ENCODE peak calls at places on chromosomes 13 and 19, in ten cellular contexts. D is transverse colon, J is esophagus squamous epithelium, V is right lobe of liver, S is upper lobe of left lung, B is ovary, X is A549, G is adrenal gland, C is IMR-90, H is Peyer's patch. R is an unnamed sample.

GRCh38 chr13:84605927-84606326 is 723.7 kb upstream of the SLITRK1 start:
- DNase-seq in J (no peak), S (no peak), B (no peak), H (peak; percentile 27), V (no peak), G (no peak), C (no peak), D (no peak), X (no peak), R (no peak)

GRCh38 chr19:38710928-38711725 is 33.1 kb downstream of the CAPN12 start:
- DNase-seq in H (no peak), V (peak; percentile 64), D (no peak), C (no peak), B (no peak), S (no peak), J (no peak), G (peak; percentile 46), X (no peak), R (no peak)

GRCh38 chr13:27005556-27005955 is 166.1 kb downstream of the USP12 start:
- DNase-seq in S (no peak), D (no peak), G (no peak), B (no peak), H (no peak), C (no peak), V (no peak), J (no peak), X (no peak), R (no peak)

GRCh38 chr13:90430127-90430526 is 917.4 kb upstream of the MIR17HG start:
- DNase-seq in H (no peak), X (no peak), C (no peak), J (no peak), G (no peak), D (no peak), V (no peak), S (no peak), B (no peak), R (no peak)

GRCh38 chr19:1018932-1019615 is 1.8 kb downstream of the TMEM259 start:
- DNase-seq in J (no peak), C (no peak), B (no peak), H (no peak), V (peak; percentile 25), S (peak; percentile 58), D (no peak), X (no peak), G (no peak), R (no peak)

GRCh38 chr19:55457683-55458457 is 3.6 kb downstream of the ISOC2 start:
- DNase-seq in C (no peak), G (no peak), X (no peak), V (no peak), S (no peak), D (no peak), H (no peak), J (no peak), B (no peak), R (no peak)

GRCh38 chr19:21856751-21857150 is 20.8 kb upstream of the ZNF43 start:
- DNase-seq in D (no peak), H (no peak), J (no peak), X (no peak), B (no peak), C (no peak), V (no peak), G (no peak), S (no peak), R (no peak)

GRCh38 chr19:52665047-52665446 is 26.9 kb upstream of the ZNF83 start:
- DNase-seq in D (no peak), V (no peak), X (no peak), H (no peak), J (no peak), S (no peak), G (no peak), B (no peak), C (no peak), R (no peak)

GRCh38 chr19:23957660-23958281 is 43.1 kb downstream of the ZNF726 start:
- DNase-seq in B (no peak), V (no peak), J (no peak), G (no peak), S (no peak), X (peak; percentile 11), C (peak; percentile 82), H (no peak), D (peak; percentile 18), R (no peak)

GRCh38 chr19:5837768-5838364 is 1.6 kb downstream of the FUT6 start:
- DNase-seq in J (no peak), V (no peak), D (no peak), X (no peak), G (no peak), B (no peak), H (no peak), S (no peak), C (no peak), R (no peak)

GRCh38 chr13:109785141-109785891 is 1.1 kb downstream of the IRS2 start:
- DNase-seq in J (no peak), G (peak; percentile 56), C (peak; percentile 57), S (peak; percentile 89), H (peak; percentile 73), V (peak; percentile 64), B (peak; percentile 69), D (peak; percentile 44), X (peak; percentile 62), R (peak; percentile 43)

GRCh38 chr13:101916108-101916757 is 463.8 kb downstream of the ITGBL1 start:
- DNase-seq in S (peak; percentile 64), V (peak; percentile 47), J (no peak), H (no peak), X (peak; percentile 37), C (no peak), D (no peak), B (no peak), G (no peak), R (no peak)

GRCh38 chr19:46299695-46300094 is 2.9 kb downstream of the HIF3A start:
- DNase-seq in S (no peak), B (peak; percentile 34), J (no peak), C (no peak), H (peak; percentile 57), D (peak; percentile 26), X (no peak), V (no peak), G (no peak), R (no peak)

GRCh38 chr13:20221772-20222171 is 10.3 kb downstream of the GJB6 start:
- DNase-seq in J (no peak), D (no peak), X (no peak), S (no peak), H (no peak), C (no peak), B (no peak), V (no peak), G (no peak), R (no peak)

GRCh38 chr19:1855040-1855827 is 7.0 kb upstream of the REXO1 start:
- DNase-seq in G (peak; percentile 93), H (peak; percentile 99), D (peak; percentile 96), J (peak; percentile 66), C (peak; percentile 85), B (peak; percentile 62), V (peak; percentile 91), X (peak; percentile 91), S (peak; percentile 96), R (peak; percentile 66)

GRCh38 chr19:14561832-14562351 is 10.0 kb downstream of the NDUFB7 start:
- DNase-seq in D (no peak), V (peak; percentile 54), B (no peak), H (no peak), S (peak; percentile 74), G (peak; percentile 72), C (peak; percentile 19), J (no peak), X (no peak), R (no peak)

GRCh38 chr13:51585234-51585672 is 991 bp downstream of the WDFY2 start:
- DNase-seq in V (no peak), G (no peak), X (no peak), S (no peak), H (no peak), D (no peak), C (peak; percentile 24), B (no peak), J (no peak), R (no peak)
- H3K27ac ChIP-seq in V (peak overlapping the region; percentile 88), G (peak overlapping the region; percentile 91), X (peak overlapping the region; percentile 95), S (peak overlapping the region; percentile 89), H (peak overlapping the region; percentile 82), D (peak overlapping the region; percentile 88), C (peak overlapping the region; percentile 81), B (peak overlapping the region; percentile 70), J (peak overlapping the region; percentile 97), R (peak overlapping the region; percentile 91)

DNA sequence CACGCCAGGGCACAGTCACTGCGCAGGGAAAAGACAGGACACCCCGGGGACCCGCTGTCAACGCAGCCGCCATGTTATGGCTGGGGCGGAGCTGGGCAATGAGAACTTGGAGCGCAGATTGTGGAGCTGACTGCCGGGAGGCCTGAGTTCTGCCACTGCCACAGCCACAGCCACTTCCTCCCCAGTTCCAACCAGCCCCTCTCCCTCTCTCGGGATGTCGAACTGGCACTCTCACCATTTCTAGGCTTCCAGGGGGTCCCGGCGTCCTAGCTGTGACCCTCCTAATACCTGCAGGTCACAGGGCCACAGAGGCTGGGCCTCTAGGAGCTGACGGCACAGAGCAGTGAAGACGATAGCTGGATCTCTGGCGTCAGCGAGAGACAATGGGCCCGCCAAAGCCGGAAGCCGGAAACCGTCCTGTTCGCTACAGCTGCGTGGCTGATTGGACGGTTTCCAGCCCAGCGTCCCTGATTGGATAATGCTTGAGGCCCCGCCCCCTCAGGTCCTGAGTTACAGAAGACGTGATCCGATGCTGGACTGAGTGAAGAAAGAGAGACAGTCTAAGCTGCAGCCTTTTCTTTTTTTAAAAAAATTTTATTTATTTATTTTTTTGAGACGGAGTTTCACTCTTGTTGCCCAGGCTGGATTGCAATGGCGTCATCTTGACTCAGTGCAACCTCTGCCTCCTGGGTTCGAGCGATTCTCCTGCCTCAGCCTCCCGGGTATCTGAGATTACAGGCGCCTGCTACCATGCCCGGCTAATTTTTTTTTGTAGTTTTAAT is at the start of gene ZNF506:
- DNase-seq in C (peak; percentile 92), J (peak; percentile 89), B (peak; percentile 99), G (peak; percentile 100), H (peak; percentile 96), V (peak; percentile 95), X (peak; percentile 71), D (peak; percentile 99), S (peak; percentile 85), R (peak; percentile 99)
- TF ChIP-seq POLR2A in C (peak; percentile 77), J (no peak), B (peak; percentile 92), G (peak; percentile 90), H (peak; percentile 92), V (peak; percentile 79), X (no peak), D (peak; percentile 97), S (peak; percentile 92), R (peak; percentile 79)

DNA sequence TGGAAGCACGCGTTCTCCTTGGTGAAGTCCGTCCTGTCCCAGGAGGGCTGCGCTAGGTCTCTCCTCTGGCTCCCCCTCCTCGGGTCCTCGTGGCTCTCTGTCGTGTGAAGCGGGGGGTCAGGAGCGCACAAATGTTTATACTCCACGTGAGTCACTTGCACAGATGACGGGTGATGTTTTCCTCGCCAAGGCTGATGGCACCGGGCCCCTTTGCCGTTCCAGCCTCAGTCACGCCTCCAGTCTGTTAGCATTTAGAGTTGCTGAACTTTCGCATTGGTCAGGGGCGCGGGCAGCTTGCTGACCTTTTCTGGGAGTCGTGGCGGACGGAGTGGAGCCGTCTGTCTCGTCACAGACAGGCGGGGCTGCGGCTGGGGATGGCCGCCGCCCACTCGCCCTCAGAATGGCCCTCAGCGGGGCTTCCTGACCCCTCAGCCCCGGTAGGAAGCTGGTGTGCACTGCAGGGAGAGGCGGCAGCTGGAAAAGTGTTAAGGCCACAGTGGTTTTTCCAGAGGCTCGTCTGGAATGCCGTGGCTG is 13.7 kb downstream of the KLHL26 start:
- DNase-seq in H (no peak), X (no peak), B (peak; percentile 78), C (peak; percentile 93), D (peak; percentile 55), G (peak; percentile 43), J (no peak), V (no peak), S (peak; percentile 85), R (peak; percentile 85)
- H3K27ac ChIP-seq in H (peak overlapping the region; percentile 68), X (no peak overlapping the region), B (peak overlapping the region; percentile 90), C (peak overlapping the region; percentile 71), D (peak overlapping the region; percentile 70), G (peak overlapping the region; percentile 83), J (peak overlapping the region; percentile 77), V (peak overlapping the region; percentile 40), S (peak overlapping the region; percentile 77), R (peak overlapping the region; percentile 83)

GRCh38 chr19:3278749-3279148 is 54.3 kb downstream of the CELF5 start:
- DNase-seq in G (no peak), H (no peak), D (no peak), X (no peak), C (no peak), V (no peak), J (no peak), B (no peak), S (no peak), R (no peak)
- TF ChIP-seq POLR2A in G (no peak), H (no peak), D (no peak), X (no peak), C (no peak), V (no peak), J (no peak), B (no peak), S (no peak), R (no peak)

R was measured in uterus.